ENCODE peak calls at places on chromosomes 12 and 14, in six cellular contexts. Q is kidney epithelial cell, E is foreskin keratinocyte, K is neuronal stem cell, J is suprapubic skin, N is A673. B is an unnamed sample.

GRCh38 chr14:101855958-101856357 is 94.4 kb downstream of the PPP2R5C start:
- DNase-seq in J (no peak), E (no peak), K (no peak), Q (no peak), N (no peak), B (no peak)

GRCh38 chr14:93772263-93772662 is 16.0 kb downstream of the PRIMA1 start:
- DNase-seq in K (no peak), Q (no peak), N (no peak), J (no peak), E (no peak), B (no peak)

GRCh38 chr12:118103601-118104382 is at the start of gene VSIG10:
- DNase-seq in E (peak; percentile 26), Q (no peak), J (peak; percentile 85), K (peak; percentile 67), N (peak; percentile 51), B (peak; percentile 55)

GRCh38 chr12:94717656-94718055 is 67.3 kb upstream of the TMCC3 start:
- DNase-seq in Q (no peak), J (no peak), K (no peak), N (no peak), E (no peak), B (no peak)

GRCh38 chr14:105473677-105474477 is 744 bp upstream of the CRIP2 start:
- DNase-seq in K (peak; percentile 96), N (peak; percentile 98), J (peak; percentile 96), Q (peak; percentile 75), E (peak; percentile 30), B (peak; percentile 78)

GRCh38 chr14:22848391-22849164 is 12.2 kb downstream of the MMP14 start:
- DNase-seq in J (peak; percentile 92), N (peak; percentile 74), Q (no peak), K (no peak), E (peak; percentile 76), B (peak; percentile 76)

GRCh38 chr12:56128669-56129209 is 672 bp downstream of the ESYT1 start:
- DNase-seq in K (no peak), E (no peak), Q (no peak), J (no peak), N (peak; percentile 51), B (peak; percentile 36)

GRCh38 chr12:105347486-105347885 is 17.0 kb downstream of the C12orf75 start:
- DNase-seq in E (no peak), N (peak; percentile 14), K (no peak), J (no peak), Q (no peak), B (no peak)

GRCh38 chr14:95635051-95635450 is 51.2 kb upstream of the TCL1B start:
- DNase-seq in J (no peak), K (no peak), E (no peak), Q (no peak), N (no peak), B (no peak)

GRCh38 chr12:65156366-65156831 is 13.0 kb upstream of the LEMD3 start:
- DNase-seq in K (no peak), N (no peak), Q (no peak), J (no peak), E (peak; percentile 11), B (no peak)

GRCh38 chr14:101101456-101102056 is 198.0 kb upstream of the RTL1 start:
- DNase-seq in N (no peak), Q (peak; percentile 82), J (peak; percentile 70), K (no peak), E (peak; percentile 66), B (peak; percentile 3)

GRCh38 chr14:81366259-81366658 is 33.9 kb downstream of the STON2 start:
- DNase-seq in Q (no peak), E (peak; percentile 41), N (no peak), K (no peak), J (no peak), B (no peak)

GRCh38 chr14:88616697-88617096 is 53.9 kb downstream of the ZC3H14 start:
- DNase-seq in K (no peak), N (no peak), Q (no peak), E (peak; percentile 95), J (no peak), B (no peak)

GRCh38 chr14:54322668-54323380 is 74.0 kb upstream of the CDKN3 start:
- DNase-seq in Q (no peak), E (no peak), N (no peak), K (no peak), J (no peak), B (no peak)

GRCh38 chr12:131114331-131114730 is 160.6 kb downstream of the ADGRD1 start:
- DNase-seq in Q (no peak), K (no peak), J (no peak), E (no peak), N (no peak), B (no peak)

GRCh38 chr12:79920421-79921238 is 14.3 kb downstream of the PPP1R12A start:
- DNase-seq in N (peak; percentile 38), J (no peak), K (no peak), Q (no peak), E (no peak), B (no peak)

GRCh38 chr14:35339761-35340406 is 47.7 kb downstream of the PSMA6 start:
- DNase-seq in N (no peak), K (no peak), E (no peak), Q (no peak), J (no peak), B (no peak)

GRCh38 chr14:50082784-50083466 is 33.4 kb downstream of the VCPKMT start:
- DNase-seq in Q (no peak), K (no peak), N (no peak), E (peak; percentile 53), J (no peak), B (no peak)

GRCh38 chr12:27207626-27208413 is 36.3 kb upstream of the STK38L start:
- DNase-seq in Q (no peak), K (no peak), J (no peak), N (no peak), E (peak; percentile 74), B (no peak)

DNA sequence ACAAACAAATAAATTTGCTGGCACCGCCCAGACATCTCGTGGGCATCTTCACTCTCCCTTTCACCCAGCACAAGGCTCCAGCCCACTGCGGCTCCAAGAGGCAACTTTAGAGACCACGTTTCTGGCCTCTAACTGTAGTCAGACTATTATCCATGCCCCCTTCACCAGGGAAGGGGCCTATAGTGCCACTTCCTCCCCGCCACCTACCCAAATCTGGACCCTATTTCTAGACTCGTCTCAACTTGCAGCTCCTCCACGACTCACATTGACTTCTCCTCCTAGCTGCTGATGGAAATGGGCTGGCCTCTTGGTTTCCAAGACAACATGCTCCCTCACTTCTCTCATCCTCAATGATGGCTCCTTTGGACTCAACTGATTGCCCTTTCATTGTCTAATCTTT is 12.3 kb downstream of the KRT1 start:
- DNase-seq in N (no peak), E (no peak), J (no peak), K (no peak), Q (no peak), B (no peak)
- H3K27me3 ChIP-seq in N (no peaks in the 10 kb centered on the region), E (peaks cover 48% of the 10 kb centered on the region), J (peaks cover 4% of the 10 kb centered on the region), K (no peaks in the 10 kb centered on the region), Q (peaks cover 3% of the 10 kb centered on the region), B (no peaks in the 10 kb centered on the region)

DNA sequence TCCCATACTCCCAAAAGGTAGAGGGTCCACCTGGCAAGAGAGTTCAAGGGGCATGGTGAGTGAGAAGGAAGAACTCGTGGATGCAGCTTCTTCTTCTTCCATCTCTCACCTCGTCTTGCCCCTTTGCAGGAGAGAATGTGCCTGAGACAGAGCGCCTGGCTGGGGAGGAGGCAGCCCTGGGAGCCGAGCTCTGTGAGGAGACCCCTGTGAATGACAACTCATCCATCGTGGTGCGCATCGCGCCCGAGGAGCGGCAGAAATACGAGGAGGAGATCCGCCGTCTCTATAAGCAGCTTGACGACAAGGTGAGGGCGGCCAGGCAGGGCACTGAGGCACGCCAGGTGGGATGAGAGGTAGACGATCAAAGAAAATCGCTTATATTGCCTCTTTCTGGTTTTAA is 20.0 kb downstream of the KIF5A start:
- DNase-seq in Q (no peak), J (peak; percentile 72), N (no peak), E (no peak), K (no peak), B (no peak)
- H3K27me3 ChIP-seq in Q (no peaks in the 10 kb centered on the region), J (peaks cover 24% of the 10 kb centered on the region), N (no peaks in the 10 kb centered on the region), E (peaks cover 4% of the 10 kb centered on the region), K (no peaks in the 10 kb centered on the region), B (no peaks in the 10 kb centered on the region)

DNA sequence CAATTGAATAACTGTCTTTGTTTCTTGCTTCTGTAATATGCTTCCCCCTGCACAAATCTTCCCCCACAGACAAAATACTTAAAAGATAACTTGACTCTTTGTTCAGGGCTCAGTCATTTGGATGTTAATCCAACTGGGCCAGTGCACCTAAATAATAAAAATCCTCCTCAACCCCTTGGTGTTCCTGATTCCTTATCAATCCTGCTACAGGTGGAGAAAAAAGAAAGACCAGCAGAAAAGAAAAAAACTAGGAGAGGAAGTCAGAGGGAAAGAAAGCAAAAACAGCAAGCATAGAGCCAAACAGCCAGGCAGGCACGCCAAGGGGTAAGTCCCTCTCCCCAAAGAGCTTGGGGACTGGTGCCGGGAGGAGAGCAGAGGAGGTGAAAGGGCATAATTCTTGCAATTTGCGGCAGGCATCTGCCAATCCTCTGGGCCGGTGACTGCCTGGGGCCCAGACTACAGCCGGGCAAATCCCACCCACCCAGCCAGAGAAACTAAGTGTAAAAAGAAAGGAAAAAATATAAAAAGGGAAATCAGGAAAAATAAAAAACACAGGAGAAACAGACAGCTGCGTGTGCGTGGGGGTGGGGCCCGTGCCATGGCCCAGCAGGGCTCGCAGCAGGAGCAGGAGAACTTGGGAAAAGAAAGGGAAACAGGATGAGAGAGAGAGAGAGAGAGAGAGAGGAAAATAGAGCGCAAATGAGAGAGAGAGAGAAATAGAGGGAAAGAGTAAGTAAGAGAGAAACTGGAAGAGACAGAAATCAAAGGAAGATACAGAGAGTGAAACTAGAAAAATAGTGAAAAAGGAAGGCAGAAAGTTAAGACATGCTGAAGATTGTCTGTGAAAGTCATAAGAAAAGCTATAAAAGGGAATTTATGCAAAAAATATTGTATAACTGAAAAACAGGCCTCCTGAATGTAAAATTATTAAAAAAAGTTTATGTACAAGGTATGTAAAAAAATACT is 21.4 kb downstream of the KLRK1 start:
- DNase-seq in Q (no peak), E (no peak), J (no peak), N (no peak), K (no peak), B (no peak)
- H3K27me3 ChIP-seq in Q (no peaks in the 10 kb centered on the region), E (no peaks in the 10 kb centered on the region), J (no peaks in the 10 kb centered on the region), N (no peaks in the 10 kb centered on the region), K (no peaks in the 10 kb centered on the region), B (no peaks in the 10 kb centered on the region)

GRCh38 chr12:49338830-49339463 is 2.0 kb upstream of the C1QL4 start:
- DNase-seq in N (no peak), J (no peak), Q (no peak), E (no peak), K (no peak), B (no peak)
- H3K27me3 ChIP-seq in N (no peaks in the 10 kb centered on the region), J (peaks cover 53% of the 10 kb centered on the region), Q (peaks cover 95% of the 10 kb centered on the region), E (peaks cover 76% of the 10 kb centered on the region), K (peaks cover 94% of the 10 kb centered on the region), B (peaks cover 3% of the 10 kb centered on the region)

GRCh38 chr12:106663385-106663784 is 80.6 kb downstream of the RFX4 start:
- DNase-seq in Q (no peak), E (no peak), N (no peak), K (no peak), J (no peak), B (no peak)

GRCh38 chr12:106651552-106651951 is 68.7 kb downstream of the RFX4 start:
- DNase-seq in E (no peak), J (no peak), Q (no peak), N (no peak), K (no peak), B (no peak)

GRCh38 chr12:106655577-106655976 is 72.8 kb downstream of the RFX4 start:
- DNase-seq in Q (no peak), J (no peak), E (no peak), K (no peak), N (no peak), B (no peak)

GRCh38 chr12:106652510-106653015 is 69.8 kb downstream of the RFX4 start:
- DNase-seq in E (no peak), J (no peak), K (no peak), N (no peak), Q (no peak), B (no peak)

GRCh38 chr12:106657499-106657898 is 74.7 kb downstream of the RFX4 start:
- DNase-seq in Q (no peak), J (no peak), K (no peak), N (no peak), E (no peak), B (no peak)
- H3K27me3 ChIP-seq in Q (peaks cover 3% of the 10 kb centered on the region), J (no peaks in the 10 kb centered on the region), K (no peaks in the 10 kb centered on the region), N (peaks cover 32% of the 10 kb centered on the region), E (peaks cover 34% of the 10 kb centered on the region), B (no peaks in the 10 kb centered on the region)